ENCODE peak calls at places on chromosomes 13 and 19, in four cellular contexts. X, A, K and L are unnamed samples.

GRCh38 chr13:33017410-33017929 is 1.2 kb downstream of the KL start:
- DNase-seq in X (peak), A (peak), K (peak), L (peak)

GRCh38 chr19:10830941-10831779 is 4.9 kb downstream of the TMED1 start:
- DNase-seq in X (no peak), A (peak), K (no peak), L (no peak)

GRCh38 chr19:7916137-7916907 is 1.7 kb downstream of the TGFBR3L start:
- DNase-seq in X (peak), A (no peak), K (peak), L (peak)

GRCh38 chr13:88097541-88097940 is 426.4 kb downstream of the SLITRK5 start:
- DNase-seq in X (no peak), A (no peak), K (no peak), L (no peak)

GRCh38 chr13:25708268-25708667 is 336.5 kb downstream of the ATP8A2 start:
- DNase-seq in X (no peak), A (no peak), K (no peak), L (no peak)

GRCh38 chr13:75454497-75454896 is 27.5 kb downstream of the TBC1D4 start:
- DNase-seq in X (no peak), A (no peak), K (no peak), L (no peak)

GRCh38 chr19:53991224-53992113 is at the start of gene CACNG6:
- DNase-seq in X (peak), A (no peak), K (no peak), L (no peak)

GRCh38 chr13:50075619-50076097 is 60.4 kb downstream of the KCNRG start:
- DNase-seq in X (no peak), A (no peak), K (no peak), L (no peak)

GRCh38 chr19:28289294-28290063 is 923.5 kb downstream of the UQCRFS1 start:
- DNase-seq in X (no peak), A (peak), K (no peak), L (no peak)

GRCh38 chr19:30699871-30700280 is 327.7 kb downstream of the ZNF536 start:
- DNase-seq in X (no peak), A (no peak), K (no peak), L (no peak)

GRCh38 chr19:16252459-16253205 is 54.9 kb downstream of the AP1M1 start:
- DNase-seq in X (no peak), A (peak), K (no peak), L (no peak)

GRCh38 chr13:112901951-112902651 is 66.9 kb upstream of the MCF2L start:
- DNase-seq in X (no peak), A (no peak), K (no peak), L (no peak)

GRCh38 chr19:47243364-47243775 is 12.4 kb upstream of the BBC3 start:
- DNase-seq in X (no peak), A (no peak), K (no peak), L (no peak)

GRCh38 chr13:98291658-98292057 is 114.6 kb upstream of the RNF113B start:
- DNase-seq in X (no peak), A (no peak), K (no peak), L (no peak)

GRCh38 chr13:75713852-75714251 is 77.7 kb downstream of the LMO7 start:
- DNase-seq in X (no peak), A (no peak), K (no peak), L (no peak)

GRCh38 chr13:30418886-30419459 is 3.3 kb upstream of the UBE2L5 start:
- DNase-seq in X (no peak), A (no peak), K (no peak), L (no peak)

GRCh38 chr13:42876810-42877550 is 95.6 kb downstream of the FAM216B start:
- DNase-seq in X (peak), A (no peak), K (no peak), L (no peak)

GRCh38 chr19:29263305-29264080 is 50.5 kb upstream of the UQCRFS1 start:
- DNase-seq in X (peak), A (peak), K (no peak), L (peak)